ENCODE peak calls at places on chromosomes 13 and 19, in nine cellular contexts. One of them, this sample, is unnamed.

GRCh38 chr13:30371649-30372265 is 50.5 kb upstream of the UBE2L5 start:
- DNase-seq in adrenal gland: no peak
- DNase-seq in sigmoid colon: no peak
- DNase-seq in IMR-90: peak; percentile 82
- DNase-seq in heart left ventricle: no peak
- DNase-seq in A549: no peak
- DNase-seq in GM12891: peak; percentile 35
- DNase-seq in tibial nerve: no peak
- DNase-seq in stomach: peak; percentile 71
- DNase-seq in this sample: no peak

GRCh38 chr19:3499738-3500428 is 591 bp downstream of the DOHH start:
- DNase-seq in IMR-90: no peak
- DNase-seq in adrenal gland: no peak
- DNase-seq in sigmoid colon: no peak
- DNase-seq in A549: no peak
- DNase-seq in heart left ventricle: no peak
- DNase-seq in GM12891: no peak
- DNase-seq in stomach: no peak
- DNase-seq in tibial nerve: no peak
- DNase-seq in this sample: no peak

GRCh38 chr19:5694167-5694951 is 4.3 kb downstream of the RPL36 start:
- DNase-seq in A549: no peak
- DNase-seq in heart left ventricle: no peak
- DNase-seq in stomach: no peak
- DNase-seq in adrenal gland: peak; percentile 59
- DNase-seq in sigmoid colon: peak; percentile 65
- DNase-seq in GM12891: no peak
- DNase-seq in IMR-90: no peak
- DNase-seq in tibial nerve: no peak
- DNase-seq in this sample: peak; percentile 23

GRCh38 chr13:37446503-37446902 is 152.1 kb downstream of the POSTN start:
- DNase-seq in heart left ventricle: no peak
- DNase-seq in adrenal gland: no peak
- DNase-seq in stomach: no peak
- DNase-seq in sigmoid colon: no peak
- DNase-seq in IMR-90: peak; percentile 93
- DNase-seq in GM12891: no peak
- DNase-seq in tibial nerve: no peak
- DNase-seq in A549: no peak
- DNase-seq in this sample: no peak

GRCh38 chr19:19057720-19058119 is 6.1 kb upstream of the SLC25A42 start:
- DNase-seq in tibial nerve: no peak
- DNase-seq in stomach: no peak
- DNase-seq in sigmoid colon: no peak
- DNase-seq in A549: no peak
- DNase-seq in IMR-90: no peak
- DNase-seq in GM12891: no peak
- DNase-seq in heart left ventricle: no peak
- DNase-seq in adrenal gland: no peak
- DNase-seq in this sample: no peak

GRCh38 chr19:10305139-10305806 is 4.3 kb downstream of the ZGLP1 start:
- DNase-seq in sigmoid colon: no peak
- DNase-seq in tibial nerve: no peak
- DNase-seq in stomach: no peak
- DNase-seq in GM12891: no peak
- DNase-seq in heart left ventricle: no peak
- DNase-seq in IMR-90: peak; percentile 73
- DNase-seq in A549: no peak
- DNase-seq in adrenal gland: no peak
- DNase-seq in this sample: no peak

GRCh38 chr13:112752211-112752610 is 62.4 kb downstream of the ATP11A start:
- DNase-seq in adrenal gland: no peak
- DNase-seq in A549: no peak
- DNase-seq in stomach: no peak
- DNase-seq in GM12891: no peak
- DNase-seq in tibial nerve: no peak
- DNase-seq in IMR-90: no peak
- DNase-seq in heart left ventricle: no peak
- DNase-seq in sigmoid colon: no peak
- DNase-seq in this sample: no peak

GRCh38 chr13:105655046-105655445 is 880.4 kb downstream of the EFNB2 start:
- DNase-seq in A549: no peak
- DNase-seq in stomach: no peak
- DNase-seq in adrenal gland: no peak
- DNase-seq in heart left ventricle: no peak
- DNase-seq in sigmoid colon: no peak
- DNase-seq in GM12891: no peak
- DNase-seq in tibial nerve: no peak
- DNase-seq in IMR-90: peak; percentile 74
- DNase-seq in this sample: no peak

GRCh38 chr19:14138576-14139265 is 2.3 kb upstream of the ASF1B start:
- DNase-seq in tibial nerve: no peak
- DNase-seq in GM12891: no peak
- DNase-seq in sigmoid colon: no peak
- DNase-seq in adrenal gland: no peak
- DNase-seq in IMR-90: peak; percentile 78
- DNase-seq in heart left ventricle: no peak
- DNase-seq in stomach: no peak
- DNase-seq in A549: no peak
- DNase-seq in this sample: no peak

GRCh38 chr13:48590141-48590863 is 57.4 kb upstream of the RCBTB2 start:
- DNase-seq in stomach: no peak
- DNase-seq in tibial nerve: no peak
- DNase-seq in IMR-90: no peak
- DNase-seq in heart left ventricle: no peak
- DNase-seq in sigmoid colon: no peak
- DNase-seq in adrenal gland: no peak
- DNase-seq in A549: no peak
- DNase-seq in GM12891: no peak
- DNase-seq in this sample: no peak

GRCh38 chr19:13381827-13382632 is 124.2 kb downstream of the CACNA1A start:
- DNase-seq in heart left ventricle: no peak
- DNase-seq in IMR-90: peak; percentile 4
- DNase-seq in tibial nerve: no peak
- DNase-seq in stomach: no peak
- DNase-seq in adrenal gland: no peak
- DNase-seq in sigmoid colon: no peak
- DNase-seq in A549: no peak
- DNase-seq in GM12891: no peak
- DNase-seq in this sample: no peak

GRCh38 chr13:40539954-40540706 is 126.3 kb downstream of the FOXO1 start:
- DNase-seq in IMR-90: peak; percentile 52
- DNase-seq in sigmoid colon: no peak
- DNase-seq in adrenal gland: no peak
- DNase-seq in tibial nerve: no peak
- DNase-seq in A549: peak; percentile 30
- DNase-seq in heart left ventricle: no peak
- DNase-seq in GM12891: no peak
- DNase-seq in stomach: no peak
- DNase-seq in this sample: no peak

GRCh38 chr19:9075064-9075964 is 11.5 kb upstream of the OR1M1 start:
- DNase-seq in GM12891: no peak
- DNase-seq in heart left ventricle: peak; percentile 66
- DNase-seq in IMR-90: peak; percentile 83
- DNase-seq in adrenal gland: peak; percentile 89
- DNase-seq in stomach: peak; percentile 58
- DNase-seq in A549: peak; percentile 95
- DNase-seq in tibial nerve: peak; percentile 59
- DNase-seq in sigmoid colon: peak; percentile 90
- DNase-seq in this sample: peak; percentile 81

GRCh38 chr13:44801990-44802389 is 187.3 kb downstream of the NUFIP1 start:
- DNase-seq in GM12891: no peak
- DNase-seq in heart left ventricle: no peak
- DNase-seq in sigmoid colon: no peak
- DNase-seq in stomach: peak; percentile 45
- DNase-seq in A549: no peak
- DNase-seq in tibial nerve: no peak
- DNase-seq in IMR-90: peak; percentile 89
- DNase-seq in adrenal gland: no peak
- DNase-seq in this sample: no peak

GRCh38 chr13:39210961-39211534 is 172.8 kb downstream of the NHLRC3 start:
- DNase-seq in adrenal gland: no peak
- DNase-seq in GM12891: no peak
- DNase-seq in tibial nerve: no peak
- DNase-seq in sigmoid colon: no peak
- DNase-seq in stomach: no peak
- DNase-seq in IMR-90: no peak
- DNase-seq in heart left ventricle: no peak
- DNase-seq in A549: no peak
- DNase-seq in this sample: no peak

GRCh38 chr19:31312004-31312403 is 37.2 kb downstream of the TSHZ3 start:
- DNase-seq in GM12891: no peak
- DNase-seq in IMR-90: peak; percentile 87
- DNase-seq in sigmoid colon: peak; percentile 68
- DNase-seq in heart left ventricle: peak; percentile 50
- DNase-seq in A549: no peak
- DNase-seq in adrenal gland: peak; percentile 52
- DNase-seq in tibial nerve: peak; percentile 26
- DNase-seq in stomach: no peak
- DNase-seq in this sample: no peak

GRCh38 chr13:33782631-33783030 is 35.3 kb upstream of the RFC3 start:
- DNase-seq in stomach: no peak
- DNase-seq in IMR-90: no peak
- DNase-seq in A549: no peak
- DNase-seq in tibial nerve: no peak
- DNase-seq in sigmoid colon: no peak
- DNase-seq in GM12891: no peak
- DNase-seq in adrenal gland: no peak
- DNase-seq in heart left ventricle: no peak
- DNase-seq in this sample: no peak

GRCh38 chr13:38008636-38009035 is 139.1 kb upstream of the TRPC4 start:
- DNase-seq in sigmoid colon: no peak
- DNase-seq in adrenal gland: no peak
- DNase-seq in stomach: no peak
- DNase-seq in IMR-90: no peak
- DNase-seq in tibial nerve: peak; percentile 23
- DNase-seq in heart left ventricle: no peak
- DNase-seq in A549: no peak
- DNase-seq in GM12891: no peak
- DNase-seq in this sample: no peak

GRCh38 chr19:54523403-54523802 is 20.8 kb downstream of the LAIR2 start:
- DNase-seq in A549: no peak
- DNase-seq in IMR-90: peak; percentile 39
- DNase-seq in tibial nerve: no peak
- DNase-seq in sigmoid colon: no peak
- DNase-seq in stomach: no peak
- DNase-seq in adrenal gland: no peak
- DNase-seq in heart left ventricle: no peak
- DNase-seq in GM12891: no peak
- DNase-seq in this sample: no peak

GRCh38 chr19:15337202-15337601 is 4.9 kb upstream of the BRD4 start:
- DNase-seq in GM12891: no peak
- DNase-seq in heart left ventricle: no peak
- DNase-seq in stomach: no peak
- DNase-seq in tibial nerve: no peak
- DNase-seq in sigmoid colon: no peak
- DNase-seq in adrenal gland: no peak
- DNase-seq in A549: no peak
- DNase-seq in IMR-90: peak; percentile 80
- DNase-seq in this sample: no peak

GRCh38 chr19:15328312-15328711 is 4.0 kb downstream of the BRD4 start:
- DNase-seq in GM12891: no peak
- DNase-seq in A549: no peak
- DNase-seq in heart left ventricle: no peak
- DNase-seq in tibial nerve: no peak
- DNase-seq in sigmoid colon: no peak
- DNase-seq in stomach: no peak
- DNase-seq in adrenal gland: no peak
- DNase-seq in IMR-90: no peak
- DNase-seq in this sample: no peak

GRCh38 chr19:15330801-15331418 is 1.4 kb downstream of the BRD4 start:
- DNase-seq in stomach: no peak
- DNase-seq in IMR-90: peak; percentile 89
- DNase-seq in tibial nerve: no peak
- DNase-seq in adrenal gland: no peak
- DNase-seq in A549: peak; percentile 51
- DNase-seq in GM12891: no peak
- DNase-seq in sigmoid colon: no peak
- DNase-seq in heart left ventricle: no peak
- DNase-seq in this sample: no peak

GRCh38 chr19:15332311-15332996 is at the start of gene BRD4:
- DNase-seq in A549: peak; percentile 69
- DNase-seq in IMR-90: peak; percentile 42
- DNase-seq in stomach: peak; percentile 78
- DNase-seq in adrenal gland: peak; percentile 69
- DNase-seq in tibial nerve: peak; percentile 47
- DNase-seq in GM12891: peak; percentile 72
- DNase-seq in heart left ventricle: peak; percentile 82
- DNase-seq in sigmoid colon: peak; percentile 85
- DNase-seq in this sample: peak; percentile 70

GRCh38 chr19:15331419-15332310 is 674 bp downstream of the BRD4 start:
- DNase-seq in adrenal gland: no peak
- DNase-seq in A549: peak; percentile 36
- DNase-seq in IMR-90: no peak
- DNase-seq in heart left ventricle: peak; percentile 51
- DNase-seq in GM12891: peak; percentile 50
- DNase-seq in tibial nerve: peak; percentile 37
- DNase-seq in sigmoid colon: peak; percentile 79
- DNase-seq in stomach: peak; percentile 59
- DNase-seq in this sample: peak; percentile 78
- TF ChIP-seq POLR2A in adrenal gland: no peak
- TF ChIP-seq POLR2A in A549: no peak
- TF ChIP-seq POLR2A in IMR-90: peak; percentile 54
- TF ChIP-seq POLR2A in heart left ventricle: no peak
- TF ChIP-seq POLR2A in GM12891: no peak
- TF ChIP-seq POLR2A in tibial nerve: no peak
- TF ChIP-seq POLR2A in sigmoid colon: no peak
- TF ChIP-seq POLR2A in stomach: no peak
- TF ChIP-seq POLR2A in this sample: no peak

GRCh38 chr13:72599148-72599743 is 128.2 kb downstream of the MZT1 start:
- DNase-seq in IMR-90: no peak
- DNase-seq in stomach: no peak
- DNase-seq in sigmoid colon: no peak
- DNase-seq in A549: no peak
- DNase-seq in heart left ventricle: no peak
- DNase-seq in tibial nerve: no peak
- DNase-seq in adrenal gland: no peak
- DNase-seq in GM12891: no peak
- DNase-seq in this sample: no peak
- TF ChIP-seq POLR2A in IMR-90: no peak
- TF ChIP-seq POLR2A in stomach: no peak
- TF ChIP-seq POLR2A in sigmoid colon: no peak
- TF ChIP-seq POLR2A in A549: no peak
- TF ChIP-seq POLR2A in heart left ventricle: no peak
- TF ChIP-seq POLR2A in tibial nerve: no peak
- TF ChIP-seq POLR2A in adrenal gland: no peak
- TF ChIP-seq POLR2A in GM12891: no peak
- TF ChIP-seq POLR2A in this sample: no peak

GRCh38 chr13:102394158-102395053 is 7.4 kb downstream of the FGF14 start:
- DNase-seq in tibial nerve: peak; percentile 90
- DNase-seq in heart left ventricle: peak; percentile 95
- DNase-seq in sigmoid colon: peak; percentile 97
- DNase-seq in stomach: peak; percentile 90
- DNase-seq in GM12891: peak; percentile 91
- DNase-seq in adrenal gland: peak; percentile 97
- DNase-seq in IMR-90: peak; percentile 73
- DNase-seq in A549: peak; percentile 65
- DNase-seq in this sample: peak; percentile 97
- TF ChIP-seq POLR2A in tibial nerve: no peak
- TF ChIP-seq POLR2A in heart left ventricle: peak; percentile 64
- TF ChIP-seq POLR2A in sigmoid colon: no peak
- TF ChIP-seq POLR2A in stomach: no peak
- TF ChIP-seq POLR2A in GM12891: no peak
- TF ChIP-seq POLR2A in adrenal gland: no peak
- TF ChIP-seq POLR2A in IMR-90: no peak
- TF ChIP-seq POLR2A in A549: no peak
- TF ChIP-seq POLR2A in this sample: peak; percentile 31

GRCh38 chr19:41226053-41226873 is 7.2 kb downstream of the AXL start:
- DNase-seq in sigmoid colon: peak; percentile 90
- DNase-seq in heart left ventricle: peak; percentile 70
- DNase-seq in GM12891: no peak
- DNase-seq in A549: peak; percentile 97
- DNase-seq in IMR-90: peak; percentile 82
- DNase-seq in adrenal gland: peak; percentile 84
- DNase-seq in stomach: peak; percentile 62
- DNase-seq in tibial nerve: peak; percentile 47
- DNase-seq in this sample: peak; percentile 82
- TF ChIP-seq POLR2A in sigmoid colon: no peak
- TF ChIP-seq POLR2A in heart left ventricle: peak; percentile 18
- TF ChIP-seq POLR2A in GM12891: no peak
- TF ChIP-seq POLR2A in A549: no peak
- TF ChIP-seq POLR2A in IMR-90: no peak
- TF ChIP-seq POLR2A in adrenal gland: peak; percentile 22
- TF ChIP-seq POLR2A in stomach: no peak
- TF ChIP-seq POLR2A in tibial nerve: no peak
- TF ChIP-seq POLR2A in this sample: no peak

This sample was measured in ovary.